ENCODE peak calls at places on chromosomes 12 and 14, in eight cellular contexts. T is GM12878; O is pons; P is CD8-positive, alpha-beta memory T cell; D is NCI-H524; U is cardiac fibroblast; J is fibroblast of villous mesenchyme; R is DMS79 treated with DMSO at 0.1 percent for 48 hours. C is an unnamed sample.

GRCh38 chr12:14629832-14630688 is 62.4 kb upstream of the PLBD1 start:
- DNase-seq in T (no peak), O (peak), P (peak), D (peak), U (peak), J (peak), R (peak), C (peak)

GRCh38 chr14:67441672-67442071 is 29.7 kb upstream of the PLEK2 start:
- DNase-seq in T (no peak), O (no peak), P (no peak), D (no peak), U (no peak), J (no peak), R (no peak), C (no peak)

GRCh38 chr14:65369560-65369959 is 43.0 kb upstream of the FUT8 start:
- DNase-seq in T (no peak), O (no peak), P (no peak), D (no peak), U (no peak), J (no peak), R (no peak), C (no peak)

GRCh38 chr14:51209457-51209856 is 30.6 kb upstream of the TMX1 start:
- DNase-seq in T (no peak), O (no peak), P (no peak), D (peak), U (no peak), J (no peak), R (peak), C (no peak)

GRCh38 chr12:168763-169525 is 45.0 kb downstream of the SLC6A12 start:
- DNase-seq in T (no peak), O (no peak), P (no peak), D (no peak), U (no peak), J (peak), R (no peak), C (no peak)

GRCh38 chr12:68958337-68958736 is 25.4 kb upstream of the CPM start:
- DNase-seq in T (peak), O (no peak), P (no peak), D (no peak), U (no peak), J (no peak), R (no peak), C (no peak)

GRCh38 chr12:77344651-77345050 is 279.3 kb upstream of the E2F7 start:
- DNase-seq in T (no peak), O (no peak), P (no peak), D (no peak), U (no peak), J (no peak), R (no peak), C (no peak)

GRCh38 chr14:105857816-105858675 is 331.7 kb downstream of the TMEM121 start:
- DNase-seq in T (no peak), O (no peak), P (peak), D (no peak), U (no peak), J (no peak), R (no peak), C (no peak)

GRCh38 chr12:80860928-80861327 is 76.8 kb downstream of the LIN7A start:
- DNase-seq in T (no peak), O (no peak), P (no peak), D (no peak), U (no peak), J (no peak), R (no peak), C (no peak)

GRCh38 chr14:82725188-82725587 is 1191.5 kb upstream of the SEL1L start:
- DNase-seq in T (no peak), O (no peak), P (no peak), D (no peak), U (peak), J (no peak), R (no peak), C (no peak)

GRCh38 chr12:4034926-4035325 is 161.7 kb upstream of the PARP11 start:
- DNase-seq in T (no peak), O (no peak), P (no peak), D (no peak), U (no peak), J (peak), R (no peak), C (no peak)

GRCh38 chr14:30243805-30244204 is 315.2 kb upstream of the G2E3 start:
- DNase-seq in T (no peak), O (no peak), P (no peak), D (no peak), U (peak), J (peak), R (no peak), C (no peak)

GRCh38 chr12:102406033-102406584 is 74.3 kb downstream of the IGF1 start:
- DNase-seq in T (peak), O (peak), P (no peak), D (peak), U (peak), J (no peak), R (peak), C (no peak)

GRCh38 chr12:107454431-107454830 is 231.2 kb upstream of the PWP1 start:
- DNase-seq in T (no peak), O (no peak), P (no peak), D (no peak), U (no peak), J (no peak), R (no peak), C (no peak)

GRCh38 chr14:53715390-53715730 is 241.3 kb downstream of the BMP4 start:
- DNase-seq in T (no peak), O (no peak), P (no peak), D (no peak), U (peak), J (peak), R (no peak), C (peak)

GRCh38 chr12:1800646-1801284 is 19.6 kb upstream of the LRTM2 start:
- DNase-seq in T (no peak), O (peak), P (no peak), D (no peak), U (peak), J (no peak), R (no peak), C (peak)

GRCh38 chr14:50778757-50779483 is 52.0 kb downstream of the NIN start:
- DNase-seq in T (no peak), O (no peak), P (no peak), D (no peak), U (no peak), J (no peak), R (no peak), C (no peak)

GRCh38 chr12:68176252-68176651 is 16.7 kb upstream of the IFNG start:
- DNase-seq in T (no peak), O (no peak), P (no peak), D (no peak), U (no peak), J (no peak), R (peak), C (no peak)

GRCh38 chr14:59360923-59361794 is 104.0 kb downstream of the GPR135 start:
- DNase-seq in T (no peak), O (no peak), P (no peak), D (peak), U (peak), J (peak), R (peak), C (peak)

GRCh38 chr12:90682398-90682797 is 272.6 kb downstream of the CCER1 start:
- DNase-seq in T (no peak), O (no peak), P (no peak), D (no peak), U (peak), J (no peak), R (no peak), C (no peak)

GRCh38 chr12:106978035-106978800 is 8.7 kb downstream of the MTERF2 start:
- DNase-seq in T (no peak), O (peak), P (no peak), D (no peak), U (peak), J (peak), R (peak), C (no peak)

GRCh38 chr12:28563286-28563685 is 373.0 kb downstream of the CCDC91 start:
- DNase-seq in T (no peak), O (no peak), P (no peak), D (no peak), U (no peak), J (no peak), R (no peak), C (no peak)

GRCh38 chr14:92687681-92688433 is 60.6 kb downstream of the LGMN start:
- DNase-seq in T (no peak), O (no peak), P (no peak), D (peak), U (no peak), J (peak), R (peak), C (no peak)

C was measured in Calu3.